ENCODE peak calls at places on chromosome 2, in six cellular contexts. X is mesenchymal stem cell, K is IMR-90, O is H9, J is H1, G is trophoblast cell. I is an unnamed sample.

GRCh38 chr2:221517362-221518121 is 54.6 kb downstream of the EPHA4 start:
- DNase-seq in X (peak), K (peak), O (no peak), J (no peak), G (peak), I (no peak)

GRCh38 chr2:127085260-127085666 is 21.7 kb downstream of the BIN1 start:
- DNase-seq in X (peak), K (peak), O (no peak), J (no peak), G (peak), I (no peak)

GRCh38 chr2:119645173-119645846 is 33.7 kb upstream of the TMEM177 start:
- DNase-seq in X (no peak), K (peak), O (no peak), J (no peak), G (no peak), I (no peak)

GRCh38 chr2:11876436-11876835 is 130.0 kb downstream of the LPIN1 start:
- DNase-seq in X (no peak), K (no peak), O (no peak), J (peak), G (no peak), I (no peak)

GRCh38 chr2:157839822-157840221 is 36.3 kb downstream of the ACVR1 start:
- DNase-seq in X (no peak), K (no peak), O (no peak), J (no peak), G (no peak), I (peak)

GRCh38 chr2:194739217-194739616 is 917.8 kb upstream of the SLC39A10 start:
- DNase-seq in X (no peak), K (no peak), O (no peak), J (no peak), G (no peak), I (no peak)

GRCh38 chr2:73946666-73947065 is 20.0 kb downstream of the DGUOK start:
- DNase-seq in X (no peak), K (no peak), O (no peak), J (no peak), G (no peak), I (no peak)

GRCh38 chr2:38416296-38417036 is 39.4 kb upstream of the ATL2 start:
- DNase-seq in X (no peak), K (no peak), O (no peak), J (no peak), G (no peak), I (no peak)

GRCh38 chr2:224025874-224026273 is 13.2 kb downstream of the SERPINE2 start:
- DNase-seq in X (no peak), K (no peak), O (no peak), J (no peak), G (peak), I (no peak)

GRCh38 chr2:64391940-64392339 is 62.0 kb upstream of the LGALSL start:
- DNase-seq in X (no peak), K (no peak), O (no peak), J (no peak), G (no peak), I (no peak)

GRCh38 chr2:43215673-43216255 is 10.6 kb downstream of the ZFP36L2 start:
- DNase-seq in X (no peak), K (no peak), O (no peak), J (no peak), G (no peak), I (no peak)

GRCh38 chr2:43212931-43213330 is 13.5 kb downstream of the ZFP36L2 start:
- DNase-seq in X (no peak), K (no peak), O (no peak), J (no peak), G (peak), I (no peak)

GRCh38 chr2:43212216-43212828 is 14.1 kb downstream of the ZFP36L2 start:
- DNase-seq in X (no peak), K (no peak), O (no peak), J (no peak), G (no peak), I (no peak)

GRCh38 chr2:43216629-43217028 is 9.8 kb downstream of the ZFP36L2 start:
- DNase-seq in X (no peak), K (no peak), O (no peak), J (no peak), G (no peak), I (no peak)

DNA sequence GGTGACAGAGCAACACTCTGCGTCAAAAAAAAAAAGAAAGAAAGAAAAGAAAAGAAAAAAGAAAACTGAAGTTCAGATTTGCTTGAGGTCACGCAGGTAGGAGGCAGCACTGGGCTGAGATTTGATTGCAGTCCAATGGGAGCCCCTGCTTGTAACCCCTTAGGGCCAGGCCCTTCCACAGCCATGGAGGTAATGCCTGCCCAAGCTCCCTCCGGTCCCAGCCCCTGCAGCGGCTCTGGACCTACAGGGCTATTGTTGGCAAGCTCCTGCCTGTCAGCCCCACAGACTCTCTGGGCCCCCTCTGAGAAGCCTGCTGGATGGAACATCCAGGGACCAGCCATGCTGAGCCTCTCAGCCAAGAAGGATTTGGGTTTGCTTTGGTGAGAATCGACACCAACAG is 12.2 kb downstream of the ZFP36L2 start:
- DNase-seq in X (no peak), K (no peak), O (peak), J (no peak), G (no peak), I (no peak)
- H4K91ac ChIP-seq in X (no peak), K (no peak), O (no peak), J (peak), G (no peak), I (no peak)

GRCh38 chr2:189153608-189154007 is 26.0 kb downstream of the COL5A2 start:
- DNase-seq in X (no peak), K (peak), O (no peak), J (no peak), G (no peak), I (no peak)

GRCh38 chr2:189149981-189150380 is 29.6 kb downstream of the COL5A2 start:
- DNase-seq in X (peak), K (peak), O (no peak), J (no peak), G (peak), I (no peak)

GRCh38 chr2:189151897-189152296 is 27.7 kb downstream of the COL5A2 start:
- DNase-seq in X (no peak), K (no peak), O (no peak), J (no peak), G (no peak), I (no peak)

GRCh38 chr2:189155795-189156194 is 23.8 kb downstream of the COL5A2 start:
- DNase-seq in X (no peak), K (no peak), O (no peak), J (no peak), G (no peak), I (no peak)

GRCh38 chr2:189152476-189152875 is 27.1 kb downstream of the COL5A2 start:
- DNase-seq in X (no peak), K (no peak), O (no peak), J (no peak), G (no peak), I (no peak)
- H3K4ac ChIP-seq in X (no peak), K (no peak), O (no peak), J (no peak), G (no peak), I (no peak)

GRCh38 chr2:62287895-62288589 is 92.1 kb downstream of the B3GNT2 start:
- DNase-seq in X (peak), K (no peak), O (no peak), J (no peak), G (peak), I (no peak)
- H3K4me2 ChIP-seq in X (no peak), K (no peak), O (no peak), J (no peak), G (no peak), I (no peak)

GRCh38 chr2:207748993-207749392 is 20.7 kb downstream of the FZD5 start:
- DNase-seq in X (no peak), K (no peak), O (no peak), J (no peak), G (no peak), I (no peak)

GRCh38 chr2:207747653-207748560 is 21.8 kb downstream of the FZD5 start:
- DNase-seq in X (peak), K (peak), O (no peak), J (no peak), G (no peak), I (no peak)

GRCh38 chr2:207750315-207750714 is 19.4 kb downstream of the FZD5 start:
- DNase-seq in X (no peak), K (no peak), O (no peak), J (no peak), G (no peak), I (no peak)

GRCh38 chr2:207749873-207750272 is 19.8 kb downstream of the FZD5 start:
- DNase-seq in X (no peak), K (peak), O (no peak), J (no peak), G (no peak), I (no peak)

DNA sequence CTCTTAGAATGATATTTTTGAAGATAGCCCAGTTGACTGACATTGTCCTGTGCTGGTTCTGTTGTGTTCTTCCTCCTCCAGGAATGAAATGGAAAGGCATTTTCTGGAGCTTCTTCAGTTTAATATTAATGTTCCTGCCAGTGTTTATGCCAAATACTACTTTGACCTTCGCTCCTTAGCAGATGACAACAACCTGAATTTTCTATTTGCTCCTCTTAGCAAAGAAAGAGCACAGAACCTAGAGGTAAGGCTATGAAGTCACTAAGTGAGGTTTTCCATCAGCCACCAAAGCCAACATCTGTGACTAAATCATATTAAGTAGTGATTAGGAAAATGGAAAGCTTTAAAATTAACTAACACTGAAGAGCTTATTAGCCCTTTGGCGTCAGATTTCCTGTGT is 18.8 kb downstream of the FZD5 start:
- DNase-seq in X (no peak), K (no peak), O (no peak), J (no peak), G (no peak), I (no peak)
- H4K91ac ChIP-seq in X (no peak), K (no peak), O (no peak), J (no peak), G (no peak), I (no peak)

DNA sequence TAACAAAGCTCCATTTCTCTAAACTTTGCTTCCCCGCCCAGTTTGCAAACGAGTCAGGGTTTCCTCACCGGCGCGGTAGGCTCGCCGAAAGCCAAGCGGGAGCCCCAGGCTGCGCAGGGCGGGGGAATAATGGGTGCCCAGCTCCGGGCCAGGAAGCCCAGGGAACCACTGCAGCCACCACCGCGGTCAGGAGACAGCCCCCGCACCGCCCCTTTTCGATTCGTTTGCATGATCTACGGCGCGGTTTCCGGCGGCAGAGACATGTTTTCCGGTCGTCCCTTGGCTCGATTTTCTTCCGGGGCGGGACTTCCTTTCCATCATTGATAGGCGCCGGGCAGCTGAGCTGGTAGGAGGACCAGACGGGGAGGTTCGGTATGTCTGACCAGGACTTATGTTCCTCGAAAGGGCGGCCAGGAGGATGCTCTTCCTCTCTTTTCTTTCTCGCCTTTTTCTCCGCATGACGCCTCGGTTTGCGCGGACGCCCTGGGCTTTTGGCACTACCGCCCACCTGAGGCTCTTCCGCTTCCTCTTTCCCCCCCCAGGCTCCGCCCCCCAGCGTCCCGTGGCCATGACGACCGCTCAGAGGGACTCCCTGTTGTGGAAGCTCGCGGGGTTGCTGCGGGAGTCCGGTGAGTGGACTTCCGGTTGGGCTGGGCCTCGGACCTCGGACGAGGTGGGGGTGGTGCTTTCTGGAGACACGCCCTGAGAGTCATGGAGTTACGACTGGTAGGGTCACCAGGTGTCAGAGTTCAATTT is at the start of gene STK11IP:
- DNase-seq in X (peak), K (peak), O (peak), J (peak), G (peak), I (peak)
- H3K4ac ChIP-seq in X (peak), K (peak), O (no peak), J (peak), G (peak), I (no peak)

GRCh38 chr2:197292614-197293013 is 18.0 kb downstream of the ANKRD44 start:
- DNase-seq in X (no peak), K (no peak), O (no peak), J (no peak), G (no peak), I (no peak)
- H3K4me2 ChIP-seq in X (no peak), K (no peak), O (no peak), J (no peak), G (no peak), I (no peak)

GRCh38 chr2:8472545-8473361 is 209.1 kb upstream of the ID2 start:
- DNase-seq in X (no peak), K (no peak), O (no peak), J (no peak), G (no peak), I (no peak)

GRCh38 chr2:8475349-8476045 is 206.4 kb upstream of the ID2 start:
- DNase-seq in X (no peak), K (no peak), O (no peak), J (no peak), G (peak), I (no peak)

GRCh38 chr2:8465560-8465959 is 216.3 kb upstream of the ID2 start:
- DNase-seq in X (no peak), K (no peak), O (no peak), J (no peak), G (no peak), I (no peak)

GRCh38 chr2:8469709-8470493 is 212.0 kb upstream of the ID2 start:
- DNase-seq in X (no peak), K (no peak), O (no peak), J (no peak), G (no peak), I (no peak)
- H4K91ac ChIP-seq in X (no peak), K (no peak), O (no peak), J (no peak), G (no peak), I (no peak)

GRCh38 chr2:234629596-234629995 is 132.7 kb upstream of the ARL4C start:
- DNase-seq in X (peak), K (peak), O (no peak), J (no peak), G (no peak), I (no peak)

GRCh38 chr2:234631896-234632514 is 135.1 kb upstream of the ARL4C start:
- DNase-seq in X (peak), K (no peak), O (peak), J (peak), G (peak), I (no peak)

GRCh38 chr2:234628953-234629352 is 132.1 kb upstream of the ARL4C start:
- DNase-seq in X (peak), K (peak), O (no peak), J (peak), G (no peak), I (no peak)

GRCh38 chr2:234632527-234633391 is 135.9 kb upstream of the ARL4C start:
- DNase-seq in X (peak), K (peak), O (peak), J (peak), G (peak), I (no peak)

DNA sequence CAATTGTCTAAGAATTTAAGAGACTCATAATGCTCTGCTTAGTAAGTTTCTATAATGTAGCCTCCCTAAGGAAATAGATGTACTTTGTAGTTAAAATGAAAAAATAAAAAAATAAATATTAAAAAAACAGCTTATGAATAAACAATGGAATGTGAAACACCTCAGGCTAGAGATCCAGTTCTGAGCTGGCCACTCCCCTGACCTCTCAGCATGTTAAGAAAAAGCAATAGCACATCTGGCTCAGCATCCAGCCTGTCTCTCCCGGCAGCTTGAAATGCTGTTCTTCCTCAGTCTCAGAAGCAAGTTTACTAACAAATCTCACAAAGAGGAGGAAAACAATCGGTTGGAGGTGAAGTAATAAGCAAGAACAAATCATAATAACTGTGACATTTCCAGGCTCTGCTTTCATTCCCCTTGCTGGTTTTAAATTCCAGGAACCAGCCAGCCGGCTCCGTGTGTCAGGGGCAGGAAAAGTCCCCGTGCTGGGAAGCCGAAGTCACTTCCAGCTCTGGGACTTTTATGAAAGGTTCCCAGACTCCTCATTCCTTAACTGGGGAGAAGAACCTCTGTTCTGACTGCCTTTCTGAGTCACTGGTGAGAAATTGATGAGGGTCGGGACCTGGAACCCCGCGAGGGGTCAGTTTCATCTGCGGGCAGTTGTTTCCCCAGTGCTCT is 133.9 kb upstream of the ARL4C start:
- DNase-seq in X (peak), K (peak), O (no peak), J (peak), G (peak), I (no peak)
- H3K4ac ChIP-seq in X (no peak), K (peak), O (no peak), J (no peak), G (no peak), I (no peak)

DNA sequence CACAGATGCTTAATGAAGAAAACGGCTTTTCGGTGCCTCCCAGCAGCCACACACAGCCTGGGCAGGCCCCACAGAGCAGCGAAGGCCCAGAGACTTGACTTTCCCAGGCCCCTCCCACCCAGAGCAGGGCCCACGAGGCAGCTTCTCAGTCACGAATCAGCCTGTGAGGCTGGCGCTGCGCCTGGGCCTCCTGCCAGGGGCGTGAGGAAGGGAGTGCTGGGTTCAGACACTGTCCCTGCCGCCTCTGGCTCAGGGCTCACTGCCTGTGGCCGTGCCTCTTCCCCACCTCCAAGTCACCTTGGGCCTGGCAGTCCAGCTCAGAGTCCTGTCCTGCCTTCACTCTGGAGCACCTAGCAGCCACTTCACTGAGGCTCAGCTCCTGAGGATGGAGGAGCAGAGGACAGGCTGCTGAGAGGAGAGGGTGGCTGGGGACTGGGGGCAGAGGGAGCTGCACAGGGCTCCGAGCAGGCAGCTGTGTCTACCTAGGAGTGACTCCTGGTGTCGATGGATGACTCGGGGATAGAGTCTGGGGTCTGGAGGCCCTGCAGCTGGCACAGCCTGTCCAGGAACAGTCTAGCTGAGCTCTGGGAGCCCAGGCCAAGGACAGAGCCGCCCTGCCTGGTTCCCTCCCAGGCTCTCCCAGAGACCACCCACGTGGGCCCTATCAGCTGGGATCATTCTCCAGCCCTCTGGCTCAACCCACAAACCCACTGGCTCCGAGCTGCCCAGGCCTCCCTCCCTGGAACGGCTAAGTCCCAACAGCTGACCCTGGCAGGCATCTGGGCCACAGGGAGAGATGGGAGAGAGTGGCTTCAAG is 36.4 kb upstream of the FOSL2 start:
- DNase-seq in X (peak), K (peak), O (no peak), J (no peak), G (peak), I (no peak)
- H3K4me2 ChIP-seq in X (no peak), K (peak), O (no peak), J (no peak), G (no peak), I (no peak)